ENCODE peak calls at places on chromosomes 4 and X, in four cellular contexts. One of them, this sample, is unnamed.

GRCh38 chr4:70544279-70544870 is 26.0 kb downstream of the AMTN start:
- DNase-seq in IMR-90: peak
- DNase-seq in mesendoderm: peak
- DNase-seq in H1: no peak
- DNase-seq in this sample: no peak

GRCh38 chr4:26520728-26521442 is 30.6 kb upstream of the CCKAR start:
- DNase-seq in IMR-90: peak
- DNase-seq in mesendoderm: no peak
- DNase-seq in H1: peak
- DNase-seq in this sample: no peak

GRCh38 chrX:40085086-40085551 is 12.6 kb downstream of the BCOR start:
- DNase-seq in IMR-90: peak
- DNase-seq in mesendoderm: no peak
- DNase-seq in H1: no peak
- DNase-seq in this sample: peak

GRCh38 chr4:74540193-74540592 is 95.3 kb downstream of the AREG start:
- DNase-seq in IMR-90: peak
- DNase-seq in mesendoderm: no peak
- DNase-seq in H1: no peak
- DNase-seq in this sample: no peak

GRCh38 chrX:42385730-42386129 is 392.2 kb downstream of the PPP1R2C start:
- DNase-seq in IMR-90: no peak
- DNase-seq in mesendoderm: no peak
- DNase-seq in H1: no peak
- DNase-seq in this sample: no peak

GRCh38 chr4:169484485-169484884 is 127.9 kb downstream of the NEK1 start:
- DNase-seq in IMR-90: peak
- DNase-seq in mesendoderm: peak
- DNase-seq in H1: no peak
- DNase-seq in this sample: no peak

GRCh38 chr4:16264798-16265197 is 38.5 kb upstream of the TAPT1 start:
- DNase-seq in IMR-90: peak
- DNase-seq in mesendoderm: peak
- DNase-seq in H1: no peak
- DNase-seq in this sample: no peak

GRCh38 chr4:7973545-7973981 is 33.9 kb upstream of the AFAP1 start:
- DNase-seq in IMR-90: peak
- DNase-seq in mesendoderm: no peak
- DNase-seq in H1: no peak
- DNase-seq in this sample: no peak

GRCh38 chrX:30589146-30589888 is 11.8 kb upstream of the TASL start:
- DNase-seq in IMR-90: no peak
- DNase-seq in mesendoderm: no peak
- DNase-seq in H1: no peak
- DNase-seq in this sample: no peak

GRCh38 chr4:72295966-72296557 is 264.3 kb downstream of the NPFFR2 start:
- DNase-seq in IMR-90: peak
- DNase-seq in mesendoderm: peak
- DNase-seq in H1: no peak
- DNase-seq in this sample: no peak
- H3K56ac ChIP-seq in IMR-90: no peak
- H3K56ac ChIP-seq in mesendoderm: no peak
- H3K56ac ChIP-seq in H1: no peak
- H3K56ac ChIP-seq in this sample: no peak

GRCh38 chrX:68332156-68332823 is 101.0 kb downstream of the OPHN1 start:
- DNase-seq in IMR-90: no peak
- DNase-seq in mesendoderm: no peak
- DNase-seq in H1: no peak
- DNase-seq in this sample: no peak
- H3K56ac ChIP-seq in IMR-90: no peak
- H3K56ac ChIP-seq in mesendoderm: no peak
- H3K56ac ChIP-seq in H1: no peak
- H3K56ac ChIP-seq in this sample: no peak

GRCh38 chrX:15274946-15275345 is 5.1 kb upstream of the ASB9 start:
- DNase-seq in IMR-90: no peak
- DNase-seq in mesendoderm: no peak
- DNase-seq in H1: no peak
- DNase-seq in this sample: no peak

DNA sequence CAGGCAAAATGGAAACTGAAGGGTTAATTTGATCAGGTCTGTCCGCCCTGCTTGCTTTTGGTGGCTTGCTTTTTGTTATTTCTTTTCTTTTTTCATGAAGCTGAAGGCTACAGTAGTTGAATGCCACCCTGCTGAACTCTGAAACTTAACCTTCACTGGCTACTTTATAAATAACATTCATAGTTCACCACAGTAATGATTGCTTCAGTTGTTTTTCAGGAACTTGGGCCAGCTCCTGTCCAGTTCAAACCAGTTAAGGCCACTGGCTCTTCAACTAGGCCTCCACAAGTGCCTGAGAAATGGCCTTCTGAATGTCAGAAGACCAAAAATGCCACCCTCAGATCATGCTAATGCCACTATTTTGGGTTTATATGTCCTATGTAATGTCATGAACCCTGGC is 7.7 kb upstream of the ASB9 start:
- DNase-seq in IMR-90: no peak
- DNase-seq in mesendoderm: no peak
- DNase-seq in H1: no peak
- DNase-seq in this sample: no peak
- H3K56ac ChIP-seq in IMR-90: no peak
- H3K56ac ChIP-seq in mesendoderm: no peak
- H3K56ac ChIP-seq in H1: no peak
- H3K56ac ChIP-seq in this sample: no peak

GRCh38 chr4:85672116-85672515 is 197.2 kb downstream of the ARHGAP24 start:
- DNase-seq in IMR-90: no peak
- DNase-seq in mesendoderm: no peak
- DNase-seq in H1: no peak
- DNase-seq in this sample: no peak

GRCh38 chr4:85673540-85673939 is 198.6 kb downstream of the ARHGAP24 start:
- DNase-seq in IMR-90: no peak
- DNase-seq in mesendoderm: no peak
- DNase-seq in H1: no peak
- DNase-seq in this sample: no peak

GRCh38 chr4:85669992-85670548 is 195.1 kb downstream of the ARHGAP24 start:
- DNase-seq in IMR-90: no peak
- DNase-seq in mesendoderm: no peak
- DNase-seq in H1: no peak
- DNase-seq in this sample: no peak

GRCh38 chr4:85669204-85669603 is 194.3 kb downstream of the ARHGAP24 start:
- DNase-seq in IMR-90: no peak
- DNase-seq in mesendoderm: no peak
- DNase-seq in H1: no peak
- DNase-seq in this sample: no peak

DNA sequence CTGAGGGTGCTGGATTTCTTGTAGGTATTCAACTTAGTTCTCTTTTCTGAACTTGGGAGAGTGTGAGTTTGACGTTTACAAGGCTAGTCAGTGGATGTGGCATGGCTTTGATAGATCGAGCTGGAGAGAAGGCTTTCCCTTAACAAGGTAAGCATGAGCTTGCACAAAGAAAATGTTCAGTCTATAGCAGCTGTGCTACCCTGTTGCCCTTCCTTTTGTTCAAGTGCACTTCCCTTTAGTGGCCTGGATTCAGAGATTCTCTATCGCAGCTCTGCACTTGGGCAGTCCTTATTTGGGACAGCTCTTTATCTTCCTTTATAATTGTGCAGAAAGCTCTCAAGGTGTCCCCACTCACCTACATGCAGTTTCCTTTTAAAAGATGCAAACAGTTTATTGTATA is 198.0 kb downstream of the ARHGAP24 start:
- DNase-seq in IMR-90: no peak
- DNase-seq in mesendoderm: no peak
- DNase-seq in H1: no peak
- DNase-seq in this sample: no peak
- H3K56ac ChIP-seq in IMR-90: no peak
- H3K56ac ChIP-seq in mesendoderm: no peak
- H3K56ac ChIP-seq in H1: no peak
- H3K56ac ChIP-seq in this sample: no peak

GRCh38 chr4:36358173-36358572 is 76.8 kb downstream of the DTHD1 start:
- DNase-seq in IMR-90: no peak
- DNase-seq in mesendoderm: no peak
- DNase-seq in H1: no peak
- DNase-seq in this sample: no peak
- H3K56ac ChIP-seq in IMR-90: no peak
- H3K56ac ChIP-seq in mesendoderm: no peak
- H3K56ac ChIP-seq in H1: no peak
- H3K56ac ChIP-seq in this sample: no peak

This sample was measured in H9.